ENCODE peak calls at places on chromosome 16, in nine cellular contexts. J is fibroblast of lung, D is PC-9, G is RWPE2, X is tibial nerve, C is left ventricle myocardium inferior, M is heart left ventricle, L is neural progenitor cell, Y is adrenal gland. U is an unnamed sample. For H3K4me1, the result is how much of the 10 kb centered on the place peaks cover.

GRCh38 chr16:57615813-57616212 is 12.6 kb upstream of the ADGRG1 start:
- DNase-seq in J (no peak), D (no peak), G (peak), X (no peak), C (no peak), M (no peak), L (no peak), Y (peak), U (no peak)

GRCh38 chr16:83768976-83769375 is 38.8 kb upstream of the HSBP1 start:
- DNase-seq in J (no peak), D (no peak), G (no peak), X (no peak), C (no peak), M (no peak), L (no peak), Y (no peak), U (no peak)

GRCh38 chr16:86224126-86224525 is 286.2 kb upstream of the FOXF1 start:
- DNase-seq in J (no peak), D (no peak), G (peak), X (no peak), C (no peak), M (no peak), L (no peak), Y (no peak), U (no peak)

GRCh38 chr16:82629441-82630027 is 2.8 kb downstream of the CDH13 start:
- DNase-seq in J (peak), D (no peak), G (no peak), X (no peak), C (no peak), M (no peak), L (peak), Y (no peak), U (peak)

GRCh38 chr16:73504591-73504990 is 456.7 kb upstream of the ZFHX3 start:
- DNase-seq in J (no peak), D (no peak), G (no peak), X (no peak), C (no peak), M (no peak), L (no peak), Y (no peak), U (no peak)

GRCh38 chr16:70252355-70252988 is 732 bp upstream of the EXOSC6 start:
- DNase-seq in J (peak), D (no peak), G (no peak), X (no peak), C (no peak), M (no peak), L (peak), Y (no peak), U (no peak)

GRCh38 chr16:74936902-74937560 is 47.9 kb downstream of the WDR59 start:
- DNase-seq in J (peak), D (no peak), G (no peak), X (no peak), C (no peak), M (no peak), L (no peak), Y (no peak), U (peak)

GRCh38 chr16:30368122-30368791 is 2.0 kb downstream of the TBC1D10B start:
- DNase-seq in J (peak), D (peak), G (no peak), X (no peak), C (no peak), M (peak), L (no peak), Y (no peak), U (no peak)

GRCh38 chr16:47150067-47150466 is 6.3 kb upstream of the NETO2 start:
- DNase-seq in J (no peak), D (no peak), G (no peak), X (no peak), C (no peak), M (no peak), L (no peak), Y (no peak), U (no peak)

GRCh38 chr16:1926223-1926718 is 8.1 kb upstream of the HS3ST6 start:
- DNase-seq in J (no peak), D (no peak), G (no peak), X (no peak), C (no peak), M (no peak), L (no peak), Y (no peak), U (no peak)

GRCh38 chr16:4820652-4821051 is 18.2 kb upstream of the ROGDI start:
- DNase-seq in J (no peak), D (no peak), G (no peak), X (no peak), C (no peak), M (peak), L (no peak), Y (no peak), U (no peak)

GRCh38 chr16:77234611-77235010 is 35.4 kb downstream of the SYCE1L start:
- DNase-seq in J (no peak), D (no peak), G (no peak), X (no peak), C (no peak), M (no peak), L (peak), Y (no peak), U (peak)

GRCh38 chr16:51391798-51392511 is 240.9 kb upstream of the SALL1 start:
- DNase-seq in J (peak), D (no peak), G (no peak), X (no peak), C (no peak), M (no peak), L (peak), Y (no peak), U (no peak)

GRCh38 chr16:84138824-84139627 is 6.0 kb downstream of the HSDL1 start:
- DNase-seq in J (peak), D (peak), G (no peak), X (no peak), C (no peak), M (peak), L (peak), Y (peak), U (peak)

GRCh38 chr16:74724820-74725549 is 24.3 kb upstream of the MLKL start:
- DNase-seq in J (peak), D (no peak), G (no peak), X (no peak), C (no peak), M (no peak), L (no peak), Y (peak), U (peak)

GRCh38 chr16:89026121-89026612 is 49.2 kb upstream of the CBFA2T3 start:
- DNase-seq in J (peak), D (no peak), G (peak), X (no peak), C (no peak), M (no peak), L (no peak), Y (no peak), U (no peak)

GRCh38 chr16:48206594-48207242 is 37.4 kb upstream of the LONP2 start:
- DNase-seq in J (peak), D (no peak), G (no peak), X (no peak), C (no peak), M (no peak), L (no peak), Y (no peak), U (no peak)

GRCh38 chr16:70701998-70702397 is 16.1 kb upstream of the MTSS2 start:
- DNase-seq in J (no peak), D (no peak), G (no peak), X (no peak), C (no peak), M (no peak), L (no peak), Y (no peak), U (no peak)

GRCh38 chr16:11032000-11032921 is 87.9 kb downstream of the CLEC16A start:
- DNase-seq in J (peak), D (no peak), G (no peak), X (no peak), C (no peak), M (peak), L (no peak), Y (no peak), U (no peak)
- H3K4me1 ChIP-seq in J (under half), D (under half), G (under half), X (under half), C (half or more), M (under half), L (under half), Y (under half), U (under half)

DNA sequence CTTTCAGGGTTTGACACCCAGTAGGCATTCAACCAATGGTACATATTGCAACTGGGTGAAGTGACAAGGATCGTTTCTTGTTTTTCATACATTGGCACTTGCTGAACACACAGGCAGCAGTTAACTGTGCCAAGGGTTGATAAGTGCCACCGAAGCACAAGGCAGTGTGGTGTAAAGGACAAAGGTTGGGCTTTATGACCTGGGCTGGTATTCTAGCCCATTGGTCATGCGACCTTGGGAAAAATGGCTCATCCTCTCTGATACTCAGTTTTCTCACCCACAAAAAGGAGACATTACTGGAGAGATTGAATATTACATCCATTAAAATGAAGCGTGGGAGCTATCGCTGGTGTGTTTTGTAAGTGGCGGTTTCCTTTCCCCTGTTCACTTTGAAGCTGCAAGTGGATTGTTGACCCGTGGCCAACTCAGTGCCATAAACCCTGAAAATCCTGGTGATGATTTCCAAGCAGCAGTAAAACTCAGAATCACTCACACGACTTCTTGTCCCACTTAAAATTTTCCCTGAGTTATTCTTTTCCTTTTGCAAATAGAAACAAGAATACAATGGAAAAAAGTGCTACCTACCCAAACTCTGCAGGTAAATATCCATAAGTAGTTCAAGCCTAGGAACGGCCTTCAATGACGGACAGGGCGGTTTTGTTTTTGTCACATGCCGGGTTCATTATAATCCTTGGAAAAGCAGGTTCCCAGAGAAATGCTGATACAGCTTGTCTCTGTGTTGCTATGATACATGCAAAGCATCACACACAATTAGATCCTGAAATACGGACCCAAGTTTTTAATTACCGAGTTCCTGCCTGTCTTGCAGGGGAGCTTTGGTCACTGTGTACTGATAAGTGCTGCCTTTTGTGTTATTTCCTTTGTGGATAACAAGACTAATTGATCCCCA is 217.1 kb downstream of the HAPSTR1 start:
- DNase-seq in J (no peak), D (no peak), G (no peak), X (no peak), C (no peak), M (no peak), L (no peak), Y (peak), U (no peak)
- H3K27ac ChIP-seq in J (no peak), D (no peak), G (no peak), X (no peak), C (peak), M (no peak), L (no peak), Y (no peak), U (no peak)

GRCh38 chr16:65125871-65126270 is 4.0 kb upstream of the CDH11 start:
- DNase-seq in J (no peak), D (no peak), G (no peak), X (no peak), C (no peak), M (no peak), L (no peak), Y (no peak), U (no peak)

GRCh38 chr16:65123846-65124513 is 2.1 kb upstream of the CDH11 start:
- DNase-seq in J (peak), D (no peak), G (no peak), X (no peak), C (no peak), M (no peak), L (peak), Y (no peak), U (no peak)

GRCh38 chr16:65122974-65123845 is 1.3 kb upstream of the CDH11 start:
- DNase-seq in J (peak), D (no peak), G (peak), X (peak), C (peak), M (peak), L (peak), Y (peak), U (peak)

GRCh38 chr16:65125322-65125721 is 3.5 kb upstream of the CDH11 start:
- DNase-seq in J (no peak), D (no peak), G (no peak), X (no peak), C (no peak), M (no peak), L (no peak), Y (no peak), U (no peak)

GRCh38 chr16:65124596-65124995 is 2.7 kb upstream of the CDH11 start:
- DNase-seq in J (no peak), D (no peak), G (no peak), X (no peak), C (no peak), M (no peak), L (no peak), Y (no peak), U (no peak)
- H3K4me1 ChIP-seq in J (under half), D (under half), G (under half), X (under half), C (under half), M (under half), L (under half), Y (under half), U (under half)

GRCh38 chr16:640614-641013 is 1.0 kb upstream of the MCRIP2 start:
- DNase-seq in J (no peak), D (no peak), G (no peak), X (no peak), C (no peak), M (no peak), L (no peak), Y (no peak), U (no peak)
- H3K27ac ChIP-seq in J (no peak), D (no peak), G (no peak), X (no peak), C (peak), M (no peak), L (no peak), Y (peak), U (no peak)